ENCODE peak calls at places on chromosomes 6 and 20, in five cellular contexts. J is neural progenitor cell, W is GM23338, E is MM.1S, N is PC-3. Y is an unnamed sample.

GRCh38 chr6:18667612-18668011 is 280.5 kb downstream of the RNF144B start:
- DNase-seq in J (no peak), W (no peak), E (no peak), N (no peak), Y (no peak)

GRCh38 chr6:39402239-39402751 is 79.8 kb upstream of the KCNK16 start:
- DNase-seq in J (no peak), W (no peak), E (no peak), N (no peak), Y (no peak)

GRCh38 chr6:44216677-44217331 is at the start of gene MYMX:
- DNase-seq in J (peak; percentile 77), W (peak; percentile 81), E (no peak), N (no peak), Y (no peak)

GRCh38 chr6:20877008-20877937 is 343.0 kb downstream of the CDKAL1 start:
- DNase-seq in J (no peak), W (no peak), E (no peak), N (peak; percentile 98), Y (peak; percentile 99)

GRCh38 chr6:156719720-156720563 is 57.2 kb upstream of the ARID1B start:
- DNase-seq in J (peak; percentile 43), W (peak; percentile 86), E (peak; percentile 76), N (peak; percentile 91), Y (peak; percentile 83)

GRCh38 chr20:51826372-51826771 is 24.1 kb upstream of the SALL4 start:
- DNase-seq in J (no peak), W (no peak), E (peak; percentile 17), N (no peak), Y (no peak)

GRCh38 chr20:63345328-63346100 is 15.6 kb downstream of the CHRNA4 start:
- DNase-seq in J (no peak), W (no peak), E (no peak), N (no peak), Y (no peak)

GRCh38 chr20:25859649-25860530 is 163.2 kb upstream of the ZNF337 start:
- DNase-seq in J (peak; percentile 90), W (peak; percentile 54), E (peak; percentile 62), N (peak; percentile 37), Y (no peak)

GRCh38 chr6:137490961-137491360 is 3.2 kb downstream of the OLIG3 start:
- DNase-seq in J (peak; percentile 14), W (peak; percentile 52), E (no peak), N (no peak), Y (no peak)

GRCh38 chr20:621115-621756 is 11.1 kb upstream of the TCF15 start:
- DNase-seq in J (no peak), W (no peak), E (no peak), N (no peak), Y (no peak)

GRCh38 chr6:24910850-24911712 is 24.7 kb downstream of the RIPOR2 start:
- DNase-seq in J (peak; percentile 91), W (peak; percentile 83), E (no peak), N (peak; percentile 37), Y (peak; percentile 28)

GRCh38 chr6:112470950-112471349 is 123.8 kb downstream of the RFPL4B start:
- DNase-seq in J (no peak), W (no peak), E (no peak), N (no peak), Y (no peak)

GRCh38 chr6:40343318-40343886 is 243.8 kb downstream of the LRFN2 start:
- DNase-seq in J (no peak), W (no peak), E (no peak), N (no peak), Y (no peak)

GRCh38 chr6:21259660-21260059 is 333.9 kb upstream of the SOX4 start:
- DNase-seq in J (no peak), W (no peak), E (no peak), N (no peak), Y (no peak)

GRCh38 chr6:37083243-37084138 is 78.0 kb downstream of the FGD2 start:
- DNase-seq in J (no peak), W (no peak), E (no peak), N (no peak), Y (no peak)

GRCh38 chr6:31567531-31568370 is 4.3 kb upstream of the LTA start:
- DNase-seq in J (no peak), W (no peak), E (no peak), N (no peak), Y (no peak)

GRCh38 chr6:15065603-15066002 is 180.3 kb upstream of the JARID2 start:
- DNase-seq in J (no peak), W (no peak), E (no peak), N (no peak), Y (no peak)

GRCh38 chr6:42453649-42454427 is 2.1 kb upstream of the TRERF1 start:
- DNase-seq in J (peak; percentile 85), W (peak; percentile 72), E (no peak), N (no peak), Y (no peak)

GRCh38 chr6:106735136-106735535 is 105.8 kb downstream of the QRSL1 start:
- DNase-seq in J (no peak), W (peak; percentile 42), E (no peak), N (no peak), Y (no peak)

GRCh38 chr6:75327807-75328206 is 43.2 kb upstream of the TMEM30A start:
- DNase-seq in J (no peak), W (no peak), E (no peak), N (no peak), Y (no peak)

GRCh38 chr20:31652917-31653385 is 15.2 kb downstream of the COX4I2 start:
- DNase-seq in J (no peak), W (no peak), E (no peak), N (peak; percentile 71), Y (no peak)

GRCh38 chr6:156699017-156699421 is 78.2 kb upstream of the ARID1B start:
- DNase-seq in J (no peak), W (no peak), E (no peak), N (peak; percentile 91), Y (peak; percentile 79)

GRCh38 chr6:162706236-162706635 is 21.3 kb downstream of the PRKN start:
- DNase-seq in J (no peak), W (no peak), E (no peak), N (no peak), Y (no peak)

GRCh38 chr6:162119349-162119748 is 608.2 kb downstream of the PRKN start:
- DNase-seq in J (no peak), W (peak; percentile 8), E (no peak), N (no peak), Y (no peak)

GRCh38 chr6:113414511-113414910 is 442.6 kb upstream of the MARCKS start:
- DNase-seq in J (no peak), W (no peak), E (no peak), N (peak; percentile 82), Y (peak; percentile 35)

GRCh38 chr6:35737413-35738211 is 780 bp downstream of the ARMC12 start:
- DNase-seq in J (no peak), W (peak; percentile 36), E (peak; percentile 81), N (peak; percentile 87), Y (peak; percentile 72)

GRCh38 chr6:100719883-100720682 is 161.0 kb downstream of the ASCC3 start:
- DNase-seq in J (no peak), W (peak; percentile 33), E (peak; percentile 21), N (peak; percentile 40), Y (no peak)

GRCh38 chr6:87623248-87623647 is 33.3 kb downstream of the ORC3 start:
- DNase-seq in J (no peak), W (no peak), E (peak; percentile 70), N (no peak), Y (no peak)

GRCh38 chr20:57180954-57181353 is 85.5 kb downstream of the BMP7 start:
- DNase-seq in J (no peak), W (peak; percentile 55), E (no peak), N (no peak), Y (peak; percentile 11)

GRCh38 chr20:61193164-61193563 is 58.9 kb upstream of the CDH4 start:
- DNase-seq in J (peak; percentile 23), W (no peak), E (no peak), N (no peak), Y (no peak)

GRCh38 chr20:51985013-51985415 is 182.7 kb upstream of the SALL4 start:
- DNase-seq in J (no peak), W (peak; percentile 62), E (no peak), N (peak; percentile 99), Y (peak; percentile 99)

GRCh38 chr6:167546611-167547327 is 221.9 kb downstream of the TTLL2 start:
- DNase-seq in J (no peak), W (no peak), E (no peak), N (no peak), Y (no peak)

DNA sequence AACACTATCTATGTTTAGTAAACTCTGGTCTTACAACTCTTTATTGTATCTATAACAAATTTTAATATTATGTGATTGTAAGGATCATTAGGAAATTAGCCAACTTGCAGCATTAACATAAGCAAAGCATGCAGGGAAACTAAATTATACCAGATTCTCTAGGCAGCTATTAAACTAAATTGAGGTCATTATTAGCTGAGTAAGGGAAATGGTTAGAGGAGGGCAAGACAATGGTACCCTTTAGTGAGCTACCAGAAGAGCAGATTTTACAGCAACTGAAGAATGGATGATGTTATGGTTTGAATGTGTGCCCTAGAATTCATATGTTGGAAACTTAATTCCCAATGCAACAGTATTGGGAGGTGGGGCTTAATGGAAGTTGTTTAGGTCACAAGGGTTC is 79.1 kb downstream of the SMPDL3A start:
- DNase-seq in J (no peak), W (no peak), E (no peak), N (no peak), Y (no peak)
- H3F3A ChIP-seq in J (no peaks in the 10 kb centered on the region), W (no peaks in the 10 kb centered on the region), E (no peaks in the 10 kb centered on the region), N (no peaks in the 10 kb centered on the region), Y (no peaks in the 10 kb centered on the region)

GRCh38 chr20:44357020-44357419 is 1.5 kb downstream of the HNF4A start:
- DNase-seq in J (no peak), W (no peak), E (no peak), N (no peak), Y (no peak)
- H3F3A ChIP-seq in J (peaks cover 4% of the 10 kb centered on the region), W (no peaks in the 10 kb centered on the region), E (peaks cover 14% of the 10 kb centered on the region), N (no peaks in the 10 kb centered on the region), Y (no peaks in the 10 kb centered on the region)

GRCh38 chr6:53046274-53046673 is 18.9 kb upstream of the FBXO9 start:
- DNase-seq in J (no peak), W (no peak), E (no peak), N (no peak), Y (no peak)

GRCh38 chr6:53044071-53044470 is 21.1 kb upstream of the FBXO9 start:
- DNase-seq in J (peak; percentile 67), W (peak; percentile 47), E (no peak), N (no peak), Y (no peak)

GRCh38 chr6:53042112-53042511 is 23.1 kb upstream of the FBXO9 start:
- DNase-seq in J (no peak), W (no peak), E (no peak), N (peak; percentile 97), Y (no peak)

GRCh38 chr6:53043626-53044025 is 21.6 kb upstream of the FBXO9 start:
- DNase-seq in J (peak; percentile 24), W (peak; percentile 26), E (no peak), N (peak; percentile 74), Y (no peak)

GRCh38 chr6:53044572-53044971 is 20.6 kb upstream of the FBXO9 start:
- DNase-seq in J (no peak), W (no peak), E (no peak), N (no peak), Y (no peak)
- H3F3A ChIP-seq in J (peaks cover 13% of the 10 kb centered on the region), W (no peaks in the 10 kb centered on the region), E (peaks cover 12% of the 10 kb centered on the region), N (peaks cover 13% of the 10 kb centered on the region), Y (peaks cover 14% of the 10 kb centered on the region)

GRCh38 chr6:132399376-132400074 is 1.8 kb downstream of the MOXD1 start:
- DNase-seq in J (no peak), W (no peak), E (no peak), N (peak; percentile 80), Y (no peak)
- H3F3A ChIP-seq in J (no peaks in the 10 kb centered on the region), W (no peaks in the 10 kb centered on the region), E (no peaks in the 10 kb centered on the region), N (no peaks in the 10 kb centered on the region), Y (no peaks in the 10 kb centered on the region)